ENCODE peak calls at places on chromosome 2, in nine cellular contexts. U is psoas muscle, C is Caco-2, R is brain microvascular endothelial cell, Q is AG10803, O is right atrium auricular region, L is hepatocyte, W is fibroblast of pulmonary artery, Y is epithelial cell of proximal tubule. I is an unnamed sample.

GRCh38 chr2:127640082-127641072 is 5.6 kb upstream of the GPR17 start:
- DNase-seq in C (no peak), Q (no peak), R (no peak), U (no peak), O (no peak), L (no peak), W (no peak), Y (no peak), I (no peak)

GRCh38 chr2:8674420-8675009 is 7.3 kb upstream of the ID2 start:
- DNase-seq in O (no peak), W (no peak), L (no peak), Y (no peak), Q (no peak), U (no peak), R (no peak), C (no peak), I (no peak)

GRCh38 chr2:240784629-240785423 is 35.2 kb downstream of the KIF1A start:
- DNase-seq in L (no peak), Y (no peak), O (no peak), C (no peak), W (no peak), U (peak; percentile 43), Q (no peak), R (no peak), I (no peak)

GRCh38 chr2:171297951-171298350 is 135.8 kb downstream of the METTL8 start:
- DNase-seq in Y (peak; percentile 49), U (no peak), R (peak; percentile 7), C (no peak), L (no peak), O (no peak), Q (peak; percentile 94), W (no peak), I (no peak)

GRCh38 chr2:3512086-3512485 is 7.2 kb downstream of the ADI1 start:
- DNase-seq in U (no peak), C (no peak), R (no peak), O (peak; percentile 7), Y (no peak), W (peak; percentile 8), Q (peak; percentile 21), L (no peak), I (no peak)

GRCh38 chr2:174914894-174915760 is 90.1 kb downstream of the CHN1 start:
- DNase-seq in O (no peak), Y (no peak), L (no peak), R (no peak), U (no peak), Q (peak; percentile 19), C (no peak), W (peak; percentile 47), I (peak; percentile 57)

GRCh38 chr2:179336782-179337534 is 72.3 kb upstream of the SESTD1 start:
- DNase-seq in Y (no peak), U (peak; percentile 64), O (no peak), L (peak; percentile 52), R (no peak), Q (peak; percentile 84), C (no peak), W (peak; percentile 17), I (peak; percentile 53)

GRCh38 chr2:112493858-112494648 is 12.1 kb downstream of the TTL start:
- DNase-seq in R (peak; percentile 69), U (no peak), C (peak; percentile 53), Y (no peak), W (peak; percentile 65), L (peak; percentile 66), O (no peak), Q (peak; percentile 78), I (peak; percentile 50)

GRCh38 chr2:67560818-67561221 is 163.7 kb downstream of the ETAA1 start:
- DNase-seq in U (no peak), L (peak; percentile 46), C (no peak), O (no peak), R (no peak), Q (no peak), Y (no peak), W (peak; percentile 69), I (peak; percentile 99)

GRCh38 chr2:238839428-238839827 is 8.5 kb upstream of the TWIST2 start:
- DNase-seq in L (no peak), C (no peak), Y (no peak), W (no peak), R (no peak), U (no peak), O (no peak), Q (no peak), I (no peak)

GRCh38 chr2:174699993-174700766 is 64.1 kb downstream of the CHRNA1 start:
- DNase-seq in C (no peak), W (peak; percentile 70), R (no peak), L (peak; percentile 66), O (no peak), U (no peak), Q (peak; percentile 58), Y (no peak), I (peak; percentile 66)

GRCh38 chr2:239590995-239591915 is 190.4 kb upstream of the HDAC4 start:
- DNase-seq in Y (no peak), W (no peak), R (no peak), Q (no peak), O (no peak), U (peak; percentile 25), L (no peak), C (no peak), I (no peak)

GRCh38 chr2:123359636-123360035 is 665.5 kb upstream of the CNTNAP5 start:
- DNase-seq in Y (no peak), O (no peak), W (no peak), Q (no peak), R (no peak), U (no peak), C (no peak), L (no peak), I (no peak)

GRCh38 chr2:73886357-73886756 is 6.5 kb upstream of the ACTG2 start:
- DNase-seq in U (no peak), L (no peak), Q (no peak), Y (no peak), O (no peak), R (no peak), W (no peak), C (no peak), I (no peak)

GRCh38 chr2:172596776-172597175 is 40.9 kb downstream of the PDK1 start:
- DNase-seq in R (no peak), U (no peak), Y (no peak), C (no peak), Q (no peak), L (no peak), O (no peak), W (no peak), I (no peak)

GRCh38 chr2:181746844-181747243 is 66.5 kb upstream of the NEUROD1 start:
- DNase-seq in R (no peak), L (no peak), O (no peak), U (no peak), Q (no peak), Y (no peak), C (no peak), W (no peak), I (no peak)

GRCh38 chr2:193276560-193276959 is 1081.8 kb upstream of the TMEFF2 start:
- DNase-seq in Y (no peak), R (no peak), U (no peak), L (no peak), Q (no peak), W (no peak), O (no peak), C (no peak), I (no peak)

GRCh38 chr2:208783184-208783583 is 376.6 kb downstream of the PTH2R start:
- DNase-seq in R (no peak), L (no peak), Q (no peak), Y (peak; percentile 9), O (no peak), C (no peak), U (no peak), W (no peak), I (no peak)

GRCh38 chr2:8694737-8695136 is 12.9 kb downstream of the ID2 start:
- DNase-seq in L (peak; percentile 30), U (no peak), W (peak; percentile 24), R (no peak), O (no peak), Y (no peak), C (no peak), Q (peak; percentile 22), I (no peak)

GRCh38 chr2:209577376-209578357 is 153.8 kb downstream of the MAP2 start:
- DNase-seq in L (peak; percentile 32), Y (no peak), U (no peak), R (no peak), Q (peak; percentile 8), O (no peak), C (no peak), W (peak; percentile 48), I (peak; percentile 20)

GRCh38 chr2:131417886-131418285 is 53.9 kb upstream of the RAB6D start:
- DNase-seq in Y (no peak), L (no peak), O (no peak), R (no peak), U (no peak), W (no peak), C (no peak), Q (no peak), I (no peak)
- H3K4me3 ChIP-seq in Y (no peak overlapping the region), L (no peak overlapping the region), O (no peak overlapping the region), R (no peak overlapping the region), U (no peak overlapping the region), W (no peak overlapping the region), C (no peak overlapping the region), Q (no peak overlapping the region), I (no peak overlapping the region)

DNA sequence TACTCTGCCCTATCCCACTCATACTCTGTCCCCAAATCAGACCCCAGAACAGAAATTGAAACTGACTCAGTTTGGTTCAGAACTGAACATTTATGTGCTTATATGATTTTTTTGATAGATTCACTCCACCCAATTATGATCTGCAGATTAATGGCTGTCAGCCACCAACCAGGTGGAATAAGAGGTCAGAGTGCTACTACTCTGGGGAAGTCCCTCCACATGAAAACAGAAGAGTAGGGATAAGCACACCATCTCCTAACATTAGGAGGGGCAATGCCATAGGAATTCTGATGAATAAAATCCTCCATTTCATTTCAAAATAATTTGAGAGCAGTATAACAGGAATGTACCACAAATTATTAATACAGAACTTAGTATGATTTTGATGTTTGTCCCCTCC is 36.3 kb upstream of the UGP2 start:
- DNase-seq in U (no peak), W (no peak), Q (no peak), R (no peak), C (no peak), L (no peak), O (no peak), Y (no peak), I (no peak)
- TF ChIP-seq CTCF in U (no peak), W (no peak), Q (no peak), R (no peak), C (no peak), L (no peak), O (no peak), Y (no peak), I (no peak)

DNA sequence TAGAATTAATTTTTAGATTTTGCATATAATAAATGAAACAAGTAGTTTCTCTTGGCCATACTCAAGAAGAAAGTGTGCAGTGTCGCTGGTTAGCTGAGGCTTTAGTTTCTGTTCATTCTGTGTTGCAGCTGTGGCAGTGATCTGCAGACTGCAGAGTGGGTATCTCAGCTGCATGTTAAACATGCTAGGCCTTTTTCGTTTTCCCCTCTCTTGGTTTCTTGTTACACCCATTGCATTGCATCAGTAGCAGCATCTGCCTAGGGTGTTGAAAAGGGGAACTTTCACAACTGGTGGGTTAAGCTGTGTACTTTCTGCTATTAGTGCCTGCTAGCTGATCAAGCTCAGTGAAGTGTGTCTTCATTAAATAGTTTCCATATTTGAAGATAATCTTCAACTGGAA is 51.3 kb downstream of the ACSL3 start:
- DNase-seq in Q (peak; percentile 81), C (no peak), L (no peak), Y (no peak), O (no peak), W (peak; percentile 50), R (no peak), U (no peak), I (peak; percentile 90)
- H3K4me3 ChIP-seq in Q (no peak overlapping the region), C (no peak overlapping the region), L (no peak overlapping the region), Y (no peak overlapping the region), O (no peak overlapping the region), W (no peak overlapping the region), R (no peak overlapping the region), U (peak overlapping the region; percentile 31), I (no peak overlapping the region)

GRCh38 chr2:62467475-62468321 is 38.3 kb downstream of the TMEM17 start:
- DNase-seq in W (peak; percentile 13), U (peak; percentile 64), R (no peak), Y (no peak), L (no peak), Q (peak; percentile 76), C (no peak), O (no peak), I (peak; percentile 16)
- TF ChIP-seq CTCF in W (no peak), U (no peak), R (peak; percentile 4), Y (no peak), L (no peak), Q (peak; percentile 46), C (no peak), O (no peak), I (no peak)

I was measured in fibroblast of villous mesenchyme.